ENCODE peak calls at places on chromosomes 3 and 15, in six cellular contexts. V, G, P, B, X and H are unnamed samples.
A peak's percentile ranks its signal among the peaks of the same experiment; 100 is the strongest.

GRCh38 chr3:106635271-106635670 is 742.0 kb upstream of the CCDC54 start:
- DNase-seq in V (no peak), G (no peak), P (no peak), B (no peak), X (no peak), H (no peak)

GRCh38 chr3:27224197-27224596 is 145.0 kb downstream of the NEK10 start:
- DNase-seq in V (no peak), G (no peak), P (no peak), B (no peak), X (no peak), H (no peak)

GRCh38 chr3:28243424-28244106 is 2.1 kb downstream of the CMC1 start:
- DNase-seq in V (no peak), G (no peak), P (no peak), B (no peak), X (no peak), H (no peak)

GRCh38 chr3:73787620-73788019 is 162.9 kb upstream of the PDZRN3 start:
- DNase-seq in V (no peak), G (no peak), P (no peak), B (no peak), X (no peak), H (no peak)

GRCh38 chr15:67146214-67146613 is 80.8 kb downstream of the SMAD3 start:
- DNase-seq in V (no peak), G (no peak), P (no peak), B (peak; percentile 68), X (no peak), H (no peak)

GRCh38 chr3:4107430-4107829 is 195.7 kb upstream of the SETMAR start:
- DNase-seq in V (no peak), G (no peak), P (no peak), B (no peak), X (no peak), H (no peak)

GRCh38 chr15:58269455-58270414 is 131.6 kb downstream of the AQP9 start:
- DNase-seq in V (peak; percentile 38), G (peak; percentile 42), P (peak; percentile 67), B (peak; percentile 71), X (peak; percentile 17), H (no peak)

GRCh38 chr15:96330064-96330449 is 443 bp upstream of the NR2F2 start:
- DNase-seq in V (no peak), G (peak; percentile 51), P (no peak), B (no peak), X (no peak), H (peak; percentile 81)

GRCh38 chr3:155555479-155556065 is 189.3 kb downstream of the PLCH1 start:
- DNase-seq in V (no peak), G (no peak), P (no peak), B (no peak), X (no peak), H (no peak)

GRCh38 chr15:52256930-52257733 is 38.5 kb downstream of the MYO5C start:
- DNase-seq in V (no peak), G (no peak), P (no peak), B (no peak), X (no peak), H (peak; percentile 52)

GRCh38 chr3:25603703-25604102 is 61.0 kb downstream of the TOP2B start:
- DNase-seq in V (no peak), G (no peak), P (no peak), B (no peak), X (no peak), H (no peak)

GRCh38 chr3:123871946-123872345 is 12.2 kb downstream of the MYLK start:
- DNase-seq in V (no peak), G (no peak), P (no peak), B (no peak), X (no peak), H (no peak)

GRCh38 chr3:5021571-5022092 is 42.4 kb downstream of the BHLHE40 start:
- DNase-seq in V (no peak), G (peak; percentile 80), P (no peak), B (peak; percentile 25), X (no peak), H (no peak)

GRCh38 chr15:91891101-91891500 is 37.6 kb downstream of the SLCO3A1 start:
- DNase-seq in V (no peak), G (no peak), P (no peak), B (no peak), X (no peak), H (peak; percentile 7)

GRCh38 chr15:57312323-57313133 is 63.8 kb upstream of the CGNL1 start:
- DNase-seq in V (peak; percentile 44), G (no peak), P (no peak), B (peak; percentile 50), X (no peak), H (no peak)

GRCh38 chr3:10335190-10335738 is 14.4 kb upstream of the SEC13 start:
- DNase-seq in V (no peak), G (no peak), P (no peak), B (no peak), X (no peak), H (no peak)

GRCh38 chr15:27066446-27066845 is 95.5 kb downstream of the GABRG3 start:
- DNase-seq in V (no peak), G (no peak), P (no peak), B (no peak), X (no peak), H (no peak)

GRCh38 chr3:123194552-123194951 is 7.2 kb upstream of the SEC22A start:
- DNase-seq in V (peak; percentile 46), G (peak; percentile 22), P (peak; percentile 64), B (peak; percentile 38), X (no peak), H (peak; percentile 78)

GRCh38 chr3:105970283-105970682 is 101.5 kb upstream of the CBLB start:
- DNase-seq in V (no peak), G (no peak), P (peak; percentile 11), B (no peak), X (no peak), H (no peak)

GRCh38 chr15:67043939-67044771 is 21.2 kb upstream of the SMAD3 start:
- DNase-seq in V (no peak), G (no peak), P (peak; percentile 90), B (peak; percentile 84), X (no peak), H (peak; percentile 53)

GRCh38 chr3:126053513-126053912 is 30.4 kb downstream of the SLC41A3 start:
- DNase-seq in V (no peak), G (no peak), P (no peak), B (peak; percentile 43), X (no peak), H (no peak)

GRCh38 chr3:192445768-192446644 is 281.3 kb downstream of the FGF12 start:
- DNase-seq in V (no peak), G (no peak), P (no peak), B (no peak), X (no peak), H (no peak)

GRCh38 chr3:195162033-195162669 is 108.8 kb downstream of the XXYLT1 start:
- DNase-seq in V (no peak), G (no peak), P (no peak), B (peak; percentile 92), X (no peak), H (no peak)

GRCh38 chr3:69712933-69713332 is 26.3 kb upstream of the MITF start:
- DNase-seq in V (no peak), G (no peak), P (no peak), B (no peak), X (no peak), H (no peak)

GRCh38 chr3:17491601-17492000 is 250.8 kb downstream of the TBC1D5 start:
- DNase-seq in V (no peak), G (peak; percentile 13), P (no peak), B (no peak), X (no peak), H (no peak)

GRCh38 chr15:22949074-22949547 is 31.1 kb downstream of the CYFIP1 start:
- DNase-seq in V (peak; percentile 73), G (no peak), P (no peak), B (no peak), X (no peak), H (peak; percentile 47)

GRCh38 chr3:66885326-66886000 is 112.6 kb upstream of the KBTBD8 start:
- DNase-seq in V (no peak), G (peak; percentile 40), P (peak; percentile 66), B (no peak), X (no peak), H (no peak)

GRCh38 chr3:132292062-132292461 is 25.1 kb upstream of the ACP3 start:
- DNase-seq in V (no peak), G (no peak), P (no peak), B (no peak), X (no peak), H (no peak)
- TF ChIP-seq ZNF274 in V (no peak), G (no peak), P (no peak), B (no peak), X (no peak), H (no peak)

DNA sequence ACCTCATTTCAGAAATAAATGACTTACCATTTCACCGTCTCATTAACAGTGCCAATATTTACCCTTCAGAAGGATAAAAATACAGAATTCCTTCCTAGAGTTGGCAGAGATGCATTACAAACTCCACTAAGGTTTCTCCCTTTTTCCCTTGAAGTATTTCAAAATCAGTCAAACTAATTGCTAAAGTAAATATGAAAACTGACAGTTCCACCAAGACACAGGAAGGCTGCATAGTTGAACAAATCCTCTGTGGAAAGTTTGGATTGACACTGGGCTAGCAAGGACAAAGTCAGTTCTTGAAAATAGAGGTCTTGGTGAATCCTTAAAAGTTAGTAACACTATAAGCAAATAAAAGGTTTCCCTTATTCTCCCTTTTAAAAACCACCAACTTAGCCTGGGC is 34.5 kb downstream of the DCP1A start:
- DNase-seq in V (no peak), G (no peak), P (no peak), B (peak; percentile 44), X (no peak), H (no peak)
- TF ChIP-seq ZNF274 in V (no peak), G (no peak), P (no peak), B (no peak), X (no peak), H (no peak)

GRCh38 chr3:9248232-9249191 is 934 bp downstream of the SRGAP3 start:
- DNase-seq in V (no peak), G (no peak), P (no peak), B (no peak), X (no peak), H (no peak)

GRCh38 chr3:9247361-9248231 is 1.9 kb downstream of the SRGAP3 start:
- DNase-seq in V (no peak), G (no peak), P (no peak), B (no peak), X (no peak), H (no peak)

GRCh38 chr3:9246196-9246595 is 3.2 kb downstream of the SRGAP3 start:
- DNase-seq in V (no peak), G (no peak), P (no peak), B (no peak), X (no peak), H (no peak)

GRCh38 chr3:9249273-9250192 is at the start of gene SRGAP3:
- DNase-seq in V (peak; percentile 82), G (peak; percentile 82), P (peak; percentile 86), B (peak; percentile 91), X (peak; percentile 73), H (peak; percentile 87)

GRCh38 chr3:9244495-9245183 is 4.8 kb downstream of the SRGAP3 start:
- DNase-seq in V (no peak), G (no peak), P (no peak), B (no peak), X (no peak), H (no peak)
- TF ChIP-seq ZNF274 in V (no peak), G (no peak), P (no peak), B (no peak), X (no peak), H (no peak)

DNA sequence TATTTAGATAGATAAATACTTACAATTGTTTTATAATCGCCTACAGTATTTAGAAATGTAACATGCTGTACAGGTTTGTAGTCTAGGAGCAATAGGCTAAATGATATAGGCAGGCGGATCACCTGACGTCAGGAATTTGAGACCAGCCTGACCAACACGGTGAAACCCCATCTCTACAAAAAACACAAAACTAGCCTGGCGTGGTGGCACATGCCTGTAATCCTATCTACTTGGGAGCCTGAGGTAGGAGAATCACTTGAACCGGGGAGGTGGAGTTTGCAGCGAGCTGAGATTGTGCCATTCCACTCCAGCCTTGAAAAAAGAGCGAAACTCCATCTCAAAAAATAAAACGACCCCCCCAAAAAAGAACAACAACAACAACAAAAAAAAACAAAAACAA is 375.2 kb upstream of the EPHA3 start:
- DNase-seq in V (no peak), G (no peak), P (no peak), B (no peak), X (no peak), H (no peak)
- TF ChIP-seq ZNF274 in V (no peak), G (no peak), P (no peak), B (no peak), X (no peak), H (no peak)